ENCODE peak calls at places on chromosomes 16 and 17, in four cellular contexts. One of them, this sample, is unnamed.

GRCh38 chr17:50364715-50365114 is 8.3 kb downstream of the MRPL27 start:
- DNase-seq in effector memory CD8-positive, alpha-beta T cell: no peak
- DNase-seq in hippocampal formation: no peak
- DNase-seq in right cardiac atrium: no peak
- DNase-seq in this sample: no peak

GRCh38 chr17:55830699-55831098 is 79.8 kb downstream of the PCTP start:
- DNase-seq in effector memory CD8-positive, alpha-beta T cell: no peak
- DNase-seq in hippocampal formation: no peak
- DNase-seq in right cardiac atrium: no peak
- DNase-seq in this sample: no peak

GRCh38 chr16:50458694-50459271 is 89.4 kb upstream of the NKD1 start:
- DNase-seq in effector memory CD8-positive, alpha-beta T cell: no peak
- DNase-seq in hippocampal formation: no peak
- DNase-seq in right cardiac atrium: no peak
- DNase-seq in this sample: no peak

GRCh38 chr17:67245694-67246397 is 850 bp upstream of the HELZ start:
- DNase-seq in effector memory CD8-positive, alpha-beta T cell: peak
- DNase-seq in hippocampal formation: no peak
- DNase-seq in right cardiac atrium: peak
- DNase-seq in this sample: peak

GRCh38 chr16:31508706-31509523 is 724 bp upstream of the RUSF1 start:
- DNase-seq in effector memory CD8-positive, alpha-beta T cell: no peak
- DNase-seq in hippocampal formation: peak
- DNase-seq in right cardiac atrium: no peak
- DNase-seq in this sample: no peak

GRCh38 chr17:75011788-75012319 is 616 bp upstream of the MRPL58 start:
- DNase-seq in effector memory CD8-positive, alpha-beta T cell: no peak
- DNase-seq in hippocampal formation: peak
- DNase-seq in right cardiac atrium: peak
- DNase-seq in this sample: no peak

GRCh38 chr16:21009815-21010214 is 109.2 kb downstream of the LYRM1 start:
- DNase-seq in effector memory CD8-positive, alpha-beta T cell: no peak
- DNase-seq in hippocampal formation: no peak
- DNase-seq in right cardiac atrium: no peak
- DNase-seq in this sample: no peak

GRCh38 chr16:66927918-66928649 is 2.7 kb upstream of the RRAD start:
- DNase-seq in effector memory CD8-positive, alpha-beta T cell: no peak
- DNase-seq in hippocampal formation: no peak
- DNase-seq in right cardiac atrium: no peak
- DNase-seq in this sample: no peak

GRCh38 chr16:1532771-1533170 is 695 bp upstream of the TMEM204 start:
- DNase-seq in effector memory CD8-positive, alpha-beta T cell: no peak
- DNase-seq in hippocampal formation: no peak
- DNase-seq in right cardiac atrium: no peak
- DNase-seq in this sample: no peak

GRCh38 chr17:81246343-81246670 is 7.2 kb downstream of the NDUFAF8 start:
- DNase-seq in effector memory CD8-positive, alpha-beta T cell: no peak
- DNase-seq in hippocampal formation: no peak
- DNase-seq in right cardiac atrium: no peak
- DNase-seq in this sample: no peak

GRCh38 chr17:67672592-67672991 is 45.1 kb upstream of the NOL11 start:
- DNase-seq in effector memory CD8-positive, alpha-beta T cell: no peak
- DNase-seq in hippocampal formation: no peak
- DNase-seq in right cardiac atrium: no peak
- DNase-seq in this sample: no peak

GRCh38 chr17:2084766-2085647 is 30.1 kb downstream of the HIC1 start:
- DNase-seq in effector memory CD8-positive, alpha-beta T cell: no peak
- DNase-seq in hippocampal formation: no peak
- DNase-seq in right cardiac atrium: peak
- DNase-seq in this sample: no peak